ENCODE peak calls at places on chromosome 21, in four cellular contexts. One of them, this sample, is unnamed.

GRCh38 chr21:37130971-37131370 is 57.9 kb downstream of the TTC3 start:
- DNase-seq in GOT3: no peak
- DNase-seq in uterus: no peak
- DNase-seq in mesothelial cell of epicardium: no peak
- DNase-seq in this sample: no peak

GRCh38 chr21:29077651-29078090 is 4.2 kb upstream of the CCT8 start:
- DNase-seq in GOT3: no peak
- DNase-seq in uterus: no peak
- DNase-seq in mesothelial cell of epicardium: no peak
- DNase-seq in this sample: no peak

GRCh38 chr21:45453308-45453950 is 48.5 kb downstream of the COL18A1 start:
- DNase-seq in GOT3: no peak
- DNase-seq in uterus: no peak
- DNase-seq in mesothelial cell of epicardium: no peak
- DNase-seq in this sample: no peak

GRCh38 chr21:46168659-46169386 is 13.4 kb upstream of the FTCD start:
- DNase-seq in GOT3: no peak
- DNase-seq in uterus: no peak
- DNase-seq in mesothelial cell of epicardium: no peak
- DNase-seq in this sample: no peak

GRCh38 chr21:40054403-40054802 is 187.2 kb downstream of the PCP4 start:
- DNase-seq in GOT3: no peak
- DNase-seq in uterus: peak
- DNase-seq in mesothelial cell of epicardium: no peak
- DNase-seq in this sample: peak

GRCh38 chr21:17988038-17988437 is 168.9 kb upstream of the C21orf91 start:
- DNase-seq in GOT3: no peak
- DNase-seq in uterus: no peak
- DNase-seq in mesothelial cell of epicardium: no peak
- DNase-seq in this sample: no peak

GRCh38 chr21:29181799-29182470 is 51.5 kb downstream of the MAP3K7CL start:
- DNase-seq in GOT3: no peak
- DNase-seq in uterus: no peak
- DNase-seq in mesothelial cell of epicardium: no peak
- DNase-seq in this sample: no peak

GRCh38 chr21:42784276-42784675 is 95.1 kb downstream of the WDR4 start:
- DNase-seq in GOT3: no peak
- DNase-seq in uterus: peak
- DNase-seq in mesothelial cell of epicardium: no peak
- DNase-seq in this sample: no peak

GRCh38 chr21:8998946-8999681 is 1522.3 kb upstream of the TPTE start:
- DNase-seq in GOT3: no peak
- DNase-seq in uterus: no peak
- DNase-seq in mesothelial cell of epicardium: no peak
- DNase-seq in this sample: no peak

GRCh38 chr21:35113064-35113463 is 64.0 kb upstream of the RUNX1 start:
- DNase-seq in GOT3: no peak
- DNase-seq in uterus: no peak
- DNase-seq in mesothelial cell of epicardium: no peak
- DNase-seq in this sample: no peak

GRCh38 chr21:41762753-41763152 is 4.1 kb downstream of the RIPK4 start:
- DNase-seq in GOT3: no peak
- DNase-seq in uterus: no peak
- DNase-seq in mesothelial cell of epicardium: no peak
- DNase-seq in this sample: no peak

GRCh38 chr21:45836268-45836655 is 145.3 kb upstream of the COL6A1 start:
- DNase-seq in GOT3: no peak
- DNase-seq in uterus: no peak
- DNase-seq in mesothelial cell of epicardium: no peak
- DNase-seq in this sample: no peak

GRCh38 chr21:36860736-36861594 is 105.5 kb downstream of the HLCS start:
- DNase-seq in GOT3: no peak
- DNase-seq in uterus: no peak
- DNase-seq in mesothelial cell of epicardium: no peak
- DNase-seq in this sample: no peak

GRCh38 chr21:42650441-42651421 is 2.7 kb upstream of the PDE9A start:
- DNase-seq in GOT3: no peak
- DNase-seq in uterus: no peak
- DNase-seq in mesothelial cell of epicardium: no peak
- DNase-seq in this sample: no peak

GRCh38 chr21:17708541-17709265 is 96.0 kb upstream of the BTG3 start:
- DNase-seq in GOT3: no peak
- DNase-seq in uterus: no peak
- DNase-seq in mesothelial cell of epicardium: no peak
- DNase-seq in this sample: no peak

GRCh38 chr21:45981641-45982255 is at the start of gene COL6A1:
- DNase-seq in GOT3: peak
- DNase-seq in uterus: peak
- DNase-seq in mesothelial cell of epicardium: peak
- DNase-seq in this sample: no peak

GRCh38 chr21:46099476-46099875 is 1.6 kb downstream of the COL6A2 start:
- DNase-seq in GOT3: no peak
- DNase-seq in uterus: peak
- DNase-seq in mesothelial cell of epicardium: no peak
- DNase-seq in this sample: peak

GRCh38 chr21:34888569-34889286 is 160.4 kb downstream of the RUNX1 start:
- DNase-seq in GOT3: peak
- DNase-seq in uterus: peak
- DNase-seq in mesothelial cell of epicardium: peak
- DNase-seq in this sample: peak

GRCh38 chr21:44513389-44514217 is 26.4 kb downstream of the KRTAP10-1 start:
- DNase-seq in GOT3: no peak
- DNase-seq in uterus: no peak
- DNase-seq in mesothelial cell of epicardium: no peak
- DNase-seq in this sample: no peak

GRCh38 chr21:34595457-34595856 is 19.5 kb downstream of the RCAN1 start:
- DNase-seq in GOT3: no peak
- DNase-seq in uterus: no peak
- DNase-seq in mesothelial cell of epicardium: no peak
- DNase-seq in this sample: no peak

GRCh38 chr21:24634749-24635148 is 972.5 kb downstream of the MRPL39 start:
- DNase-seq in GOT3: no peak
- DNase-seq in uterus: no peak
- DNase-seq in mesothelial cell of epicardium: no peak
- DNase-seq in this sample: no peak

GRCh38 chr21:22791986-22792560 is 1793.9 kb downstream of the NCAM2 start:
- DNase-seq in GOT3: no peak
- DNase-seq in uterus: no peak
- DNase-seq in mesothelial cell of epicardium: no peak
- DNase-seq in this sample: no peak

GRCh38 chr21:43771698-43772367 is 4.3 kb downstream of the CSTB start:
- DNase-seq in GOT3: no peak
- DNase-seq in uterus: no peak
- DNase-seq in mesothelial cell of epicardium: no peak
- DNase-seq in this sample: no peak

GRCh38 chr21:31354604-31355443 is 10.8 kb upstream of the TIAM1 start:
- DNase-seq in GOT3: no peak
- DNase-seq in uterus: no peak
- DNase-seq in mesothelial cell of epicardium: no peak
- DNase-seq in this sample: no peak

GRCh38 chr21:44952116-44952928 is 12.5 kb downstream of the SLX9 start:
- DNase-seq in GOT3: no peak
- DNase-seq in uterus: no peak
- DNase-seq in mesothelial cell of epicardium: no peak
- DNase-seq in this sample: peak

GRCh38 chr21:44360174-44360573 is 6.8 kb downstream of the TRPM2 start:
- DNase-seq in GOT3: no peak
- DNase-seq in uterus: no peak
- DNase-seq in mesothelial cell of epicardium: no peak
- DNase-seq in this sample: no peak

GRCh38 chr21:34669149-34669879 is 520 bp downstream of the CLIC6 start:
- DNase-seq in GOT3: no peak
- DNase-seq in uterus: no peak
- DNase-seq in mesothelial cell of epicardium: no peak
- DNase-seq in this sample: no peak

GRCh38 chr21:43719748-43720538 is 1.0 kb downstream of the PDXK start:
- DNase-seq in GOT3: no peak
- DNase-seq in uterus: no peak
- DNase-seq in mesothelial cell of epicardium: no peak
- DNase-seq in this sample: no peak

GRCh38 chr21:25636727-25637126 is 2.3 kb upstream of the JAM2 start:
- DNase-seq in GOT3: no peak
- DNase-seq in uterus: no peak
- DNase-seq in mesothelial cell of epicardium: no peak
- DNase-seq in this sample: no peak

GRCh38 chr21:30072496-30072895 is 94.1 kb downstream of the CLDN17 start:
- DNase-seq in GOT3: no peak
- DNase-seq in uterus: no peak
- DNase-seq in mesothelial cell of epicardium: no peak
- DNase-seq in this sample: no peak

GRCh38 chr21:15252437-15252836 is 187.6 kb upstream of the NRIP1 start:
- DNase-seq in GOT3: no peak
- DNase-seq in uterus: no peak
- DNase-seq in mesothelial cell of epicardium: no peak
- DNase-seq in this sample: no peak

GRCh38 chr21:45999581-46000181 is 18.1 kb downstream of the COL6A1 start:
- DNase-seq in GOT3: no peak
- DNase-seq in uterus: peak
- DNase-seq in mesothelial cell of epicardium: no peak
- DNase-seq in this sample: peak

GRCh38 chr21:45496968-45497845 is 45.0 kb downstream of the SLC19A1 start:
- DNase-seq in GOT3: no peak
- DNase-seq in uterus: no peak
- DNase-seq in mesothelial cell of epicardium: no peak
- DNase-seq in this sample: no peak

GRCh38 chr21:46006547-46007497 is 25.3 kb downstream of the COL6A1 start:
- DNase-seq in GOT3: no peak
- DNase-seq in uterus: peak
- DNase-seq in mesothelial cell of epicardium: peak
- DNase-seq in this sample: no peak

GRCh38 chr21:45882641-45883040 is 98.9 kb upstream of the COL6A1 start:
- DNase-seq in GOT3: no peak
- DNase-seq in uterus: no peak
- DNase-seq in mesothelial cell of epicardium: no peak
- DNase-seq in this sample: no peak

GRCh38 chr21:26449161-26449560 is 123.9 kb downstream of the CYYR1 start:
- DNase-seq in GOT3: no peak
- DNase-seq in uterus: no peak
- DNase-seq in mesothelial cell of epicardium: no peak
- DNase-seq in this sample: no peak

This sample was measured in ascending aorta.